ENCODE peak calls at places on chromosomes 13 and 19, in four cellular contexts. B is right lobe of liver, Y is astrocyte of the spinal cord, N is foreskin fibroblast. M is an unnamed sample.

GRCh38 chr13:107680115-107680514 is 535.2 kb downstream of the LIG4 start:
- DNase-seq in B (no peak), Y (peak; percentile 3), N (no peak), M (no peak)

GRCh38 chr13:94305934-94306333 is 173.5 kb downstream of the DCT start:
- DNase-seq in B (no peak), Y (no peak), N (no peak), M (no peak)

GRCh38 chr13:51806571-51806970 is 2.6 kb upstream of the DHRS12 start:
- DNase-seq in B (no peak), Y (peak; percentile 30), N (no peak), M (no peak)

GRCh38 chr19:6273701-6274601 is 5.8 kb downstream of the MLLT1 start:
- DNase-seq in B (peak; percentile 93), Y (peak; percentile 82), N (peak; percentile 95), M (peak; percentile 71)

GRCh38 chr19:7654401-7654800 is 14.4 kb upstream of the RETN start:
- DNase-seq in B (no peak), Y (no peak), N (peak; percentile 33), M (no peak)

GRCh38 chr19:3187662-3188511 is 2.2 kb downstream of the NCLN start:
- DNase-seq in B (peak; percentile 50), Y (no peak), N (no peak), M (no peak)

GRCh38 chr13:48874165-48874564 is 101.5 kb upstream of the FNDC3A start:
- DNase-seq in B (no peak), Y (no peak), N (no peak), M (no peak)

GRCh38 chr13:32940601-32941000 is 75.6 kb upstream of the KL start:
- DNase-seq in B (no peak), Y (peak; percentile 70), N (peak; percentile 2), M (no peak)

GRCh38 chr19:54096642-54097106 is 3.9 kb downstream of the OSCAR start:
- DNase-seq in B (peak; percentile 58), Y (peak; percentile 51), N (peak; percentile 55), M (no peak)

GRCh38 chr19:55447421-55448174 is 4.5 kb upstream of the SHISA7 start:
- DNase-seq in B (no peak), Y (peak; percentile 9), N (peak; percentile 53), M (no peak)

GRCh38 chr19:48190288-48191284 is 20.1 kb downstream of the ZSWIM9 start:
- DNase-seq in B (no peak), Y (peak; percentile 88), N (no peak), M (no peak)

GRCh38 chr19:34365463-34366401 is 736 bp downstream of the GPI start:
- DNase-seq in B (peak; percentile 75), Y (peak; percentile 27), N (peak; percentile 34), M (peak; percentile 30)

GRCh38 chr13:77026783-77027621 is at the start of gene FBXL3:
- DNase-seq in B (peak; percentile 90), Y (peak; percentile 94), N (peak; percentile 91), M (peak; percentile 41)

GRCh38 chr13:36533806-36534205 is 101.5 kb downstream of the CCNA1 start:
- DNase-seq in B (no peak), Y (no peak), N (no peak), M (no peak)

GRCh38 chr13:80235131-80235530 is 105.8 kb downstream of the SPRY2 start:
- DNase-seq in B (no peak), Y (peak; percentile 47), N (no peak), M (no peak)

GRCh38 chr19:35288331-35288730 is 3.6 kb upstream of the MAG start:
- DNase-seq in B (no peak), Y (no peak), N (no peak), M (no peak)

GRCh38 chr19:35135389-35135909 is 590 bp upstream of the LGI4 start:
- DNase-seq in B (peak; percentile 82), Y (peak; percentile 44), N (peak; percentile 40), M (peak; percentile 51)

GRCh38 chr13:111627596-111627995 is 307.2 kb downstream of the TEX29 start:
- DNase-seq in B (no peak), Y (no peak), N (no peak), M (no peak)

GRCh38 chr19:38142176-38143035 is 81.6 kb downstream of the DPF1 start:
- DNase-seq in B (no peak), Y (peak; percentile 36), N (peak; percentile 18), M (no peak)

GRCh38 chr19:812819-813358 is 8.9 kb downstream of the PLPPR3 start:
- DNase-seq in B (no peak), Y (no peak), N (no peak), M (no peak)

GRCh38 chr13:63208811-63209210 is 1793.2 kb upstream of the PCDH20 start:
- DNase-seq in B (no peak), Y (peak; percentile 50), N (peak; percentile 26), M (no peak)

GRCh38 chr19:33627962-33628839 is 6.4 kb downstream of the CHST8 start:
- DNase-seq in B (no peak), Y (no peak), N (no peak), M (no peak)

GRCh38 chr19:39110263-39110967 is 15.2 kb upstream of the PAK4 start:
- DNase-seq in B (no peak), Y (no peak), N (no peak), M (no peak)

GRCh38 chr19:35987571-35987896 is 7.5 kb upstream of the SDHAF1 start:
- DNase-seq in B (no peak), Y (no peak), N (no peak), M (no peak)

GRCh38 chr13:75226092-75226491 is 255.9 kb downstream of the TBC1D4 start:
- DNase-seq in B (no peak), Y (no peak), N (no peak), M (no peak)

GRCh38 chr19:29478578-29479565 is 46.9 kb upstream of the VSTM2B start:
- DNase-seq in B (no peak), Y (no peak), N (no peak), M (no peak)

GRCh38 chr13:51804295-51805172 is 571 bp upstream of the DHRS12 start:
- DNase-seq in B (no peak), Y (no peak), N (no peak), M (no peak)

GRCh38 chr13:85230754-85231153 is 568.5 kb downstream of the SLITRK6 start:
- DNase-seq in B (no peak), Y (peak; percentile 7), N (no peak), M (no peak)

GRCh38 chr13:50715402-50716146 is 127.9 kb downstream of the DLEU7 start:
- DNase-seq in B (peak; percentile 74), Y (no peak), N (no peak), M (no peak)

GRCh38 chr19:35447870-35448492 is at the start of gene FFAR2:
- DNase-seq in B (no peak), Y (no peak), N (no peak), M (no peak)

GRCh38 chr19:3095375-3096191 is 1.4 kb downstream of the GNA11 start:
- DNase-seq in B (peak; percentile 57), Y (no peak), N (no peak), M (no peak)

GRCh38 chr13:113299951-113300350 is 2.9 kb downstream of the LAMP1 start:
- DNase-seq in B (peak; percentile 56), Y (no peak), N (no peak), M (no peak)

GRCh38 chr13:41942462-41943094 is 18.3 kb downstream of the VWA8 start:
- DNase-seq in B (no peak), Y (peak; percentile 48), N (peak; percentile 47), M (no peak)
- TF ChIP-seq CTCF in B (no peak), Y (peak; percentile 62), N (peak; percentile 41), M (no peak)

GRCh38 chr13:102402292-102402691 is 444 bp upstream of the FGF14 start:
- DNase-seq in B (peak; percentile 58), Y (peak; percentile 42), N (peak; percentile 73), M (no peak)
- TF ChIP-seq CTCF in B (no peak), Y (no peak), N (no peak), M (no peak)

DNA sequence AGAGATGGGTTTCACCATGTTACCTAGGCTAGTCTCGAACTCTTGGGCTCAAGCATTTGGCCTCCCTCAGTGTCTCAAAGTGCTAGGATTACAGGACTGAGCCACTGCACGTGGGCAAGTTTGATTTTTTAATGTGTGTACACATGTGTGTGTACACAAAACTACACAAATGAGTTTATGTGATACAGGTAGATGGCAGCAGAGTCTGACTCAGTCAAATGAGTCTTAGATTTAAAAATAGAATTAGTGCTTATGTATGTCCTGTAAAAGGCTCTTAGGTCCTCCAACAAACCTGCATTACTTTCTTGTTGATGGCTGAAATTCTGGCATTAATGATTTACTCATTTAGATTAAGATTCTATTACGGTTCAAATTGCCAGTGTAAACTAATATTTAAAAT is 293.7 kb downstream of the PCDH17 start:
- DNase-seq in B (no peak), Y (peak; percentile 5), N (no peak), M (no peak)
- TF ChIP-seq CTCF in B (peak; percentile 10), Y (peak; percentile 4), N (no peak), M (no peak)

DNA sequence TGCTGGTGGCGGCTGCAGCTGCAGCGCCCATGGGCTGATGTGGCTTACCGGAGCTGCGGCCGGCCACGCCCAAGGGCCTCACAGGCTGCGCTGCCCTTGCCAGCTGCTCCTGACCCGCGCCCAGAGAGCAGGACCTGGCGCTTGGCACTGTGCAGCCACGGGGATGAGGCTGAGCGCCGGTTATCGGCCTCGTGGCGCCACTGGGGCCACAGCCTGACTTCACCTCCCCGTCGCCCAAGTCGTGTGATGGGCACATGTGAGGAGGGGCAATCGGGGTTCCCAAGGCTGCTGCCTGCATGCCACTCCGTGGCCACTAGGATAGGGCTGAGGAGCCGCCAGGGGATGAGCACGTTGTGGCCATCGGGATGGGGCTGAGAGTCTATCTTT is 77.2 kb upstream of the PABPC3 start:
- DNase-seq in B (no peak), Y (no peak), N (no peak), M (no peak)
- TF ChIP-seq CTCF in B (no peak), Y (no peak), N (no peak), M (no peak)

GRCh38 chr13:106381083-106381482 is 154.4 kb downstream of the EFNB2 start:
- DNase-seq in B (no peak), Y (peak; percentile 31), N (no peak), M (no peak)
- TF ChIP-seq CTCF in B (no peak), Y (no peak), N (no peak), M (no peak)

DNA sequence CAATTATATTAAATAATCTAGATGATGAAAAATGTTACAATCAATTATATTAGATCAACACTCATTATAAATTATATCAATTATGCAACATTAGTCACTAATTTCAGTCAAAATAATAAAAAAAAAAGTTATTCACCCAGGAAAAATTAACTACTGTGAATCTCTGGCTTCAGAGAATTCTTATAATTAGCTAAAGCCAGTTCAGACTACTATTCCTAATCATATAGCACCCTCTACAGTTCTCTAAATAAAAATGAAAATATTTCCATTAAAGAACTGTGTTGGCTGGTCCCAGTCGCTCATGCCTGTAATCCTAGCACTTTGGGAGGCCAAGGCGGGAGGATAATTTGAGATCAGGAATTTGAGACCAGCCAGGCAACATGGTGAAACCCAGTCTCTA is 33.0 kb downstream of the XPO4 start:
- DNase-seq in B (no peak), Y (no peak), N (no peak), M (no peak)
- TF ChIP-seq CTCF in B (peak; percentile 36), Y (peak; percentile 10), N (no peak), M (no peak)

M was measured in omental fat pad.